ENCODE peak calls at places on chromosomes 13 and 19, in nine cellular contexts. K is progenitor cell of endocrine pancreas; G is NCI-H1105; X is COR-L47; B is dorsolateral prefrontal cortex; C is stimulated activated effector memory CD8-positive, alpha-beta T cell treated with anti-CD3 and anti-CD28 coated beads, Interleukin-12 subunit alpha, Interleukin-12 subunit beta, amount 100 ng/mL, for 72 hours; N is ELF-1; U is hypothalamus; I is stimulated activated CD8-positive, alpha-beta memory T cell treated with anti-CD3 and anti-CD28 coated beads, Interleukin-15, amount 100 ng/mL, for 1 hour. F is an unnamed sample.

GRCh38 chr13:97798836-97799235 is 154.6 kb upstream of the IPO5 start:
- DNase-seq in G (no peak), K (no peak), C (no peak), B (no peak), U (no peak), N (no peak), I (no peak), X (no peak), F (no peak)

GRCh38 chr13:65710514-65710913 is 1519.6 kb downstream of the PCDH9 start:
- DNase-seq in C (no peak), G (no peak), U (no peak), B (no peak), N (no peak), X (no peak), I (no peak), K (no peak), F (no peak)

GRCh38 chr13:50576156-50576555 is 267.3 kb downstream of the DLEU7 start:
- DNase-seq in B (no peak), N (no peak), C (no peak), I (no peak), U (no peak), X (peak), G (peak), K (no peak), F (no peak)

GRCh38 chr13:95115525-95115924 is 185.7 kb downstream of the ABCC4 start:
- DNase-seq in I (no peak), C (no peak), N (no peak), G (no peak), U (no peak), X (no peak), B (no peak), K (no peak), F (no peak)

GRCh38 chr19:35048911-35049411 is 7.4 kb downstream of the HPN start:
- DNase-seq in U (peak), I (no peak), C (no peak), G (peak), B (peak), K (no peak), X (peak), N (no peak), F (peak)

GRCh38 chr19:52889931-52890330 is 7.5 kb downstream of the ZNF320 start:
- DNase-seq in K (no peak), B (no peak), C (no peak), N (peak), X (no peak), I (no peak), U (no peak), G (no peak), F (no peak)

GRCh38 chr19:3132971-3133792 is 2.7 kb upstream of the GNA15 start:
- DNase-seq in X (peak), B (peak), K (no peak), G (no peak), U (no peak), N (no peak), I (peak), C (peak), F (no peak)

GRCh38 chr19:41845051-41845590 is 279 bp downstream of the DMRTC2 start:
- DNase-seq in B (no peak), U (no peak), X (no peak), C (no peak), K (no peak), I (no peak), N (no peak), G (no peak), F (no peak)

GRCh38 chr13:38366954-38367645 is 17.4 kb downstream of the UFM1 start:
- DNase-seq in X (no peak), I (no peak), C (no peak), N (no peak), K (no peak), G (no peak), B (no peak), U (no peak), F (no peak)

GRCh38 chr19:4206818-4207484 is 22.4 kb upstream of the EBI3 start:
- DNase-seq in I (no peak), K (no peak), C (no peak), X (peak), N (peak), G (no peak), U (no peak), B (no peak), F (no peak)

GRCh38 chr13:39197645-39198007 is 159.4 kb downstream of the NHLRC3 start:
- DNase-seq in I (no peak), N (no peak), K (no peak), X (no peak), G (no peak), B (no peak), C (no peak), U (no peak), F (no peak)

GRCh38 chr13:35092751-35093150 is 150.7 kb downstream of the NBEA start:
- DNase-seq in X (no peak), N (no peak), I (no peak), C (no peak), G (no peak), B (no peak), K (no peak), U (no peak), F (no peak)

GRCh38 chr13:19148561-19148960 is 33.1 kb downstream of the TUBA3C start:
- DNase-seq in C (no peak), G (no peak), K (no peak), I (no peak), X (no peak), N (no peak), B (no peak), U (no peak), F (no peak)

GRCh38 chr13:98890186-98890585 is 87.7 kb downstream of the DOCK9 start:
- DNase-seq in X (no peak), I (no peak), B (peak), N (no peak), U (peak), K (no peak), C (no peak), G (no peak), F (no peak)

GRCh38 chr19:16160943-16161560 is 12.3 kb downstream of the CIB3 start:
- DNase-seq in G (no peak), I (no peak), N (no peak), X (no peak), B (no peak), C (no peak), K (no peak), U (no peak), F (no peak)

GRCh38 chr13:96792736-96793444 is 201.4 kb downstream of the OXGR1 start:
- DNase-seq in G (no peak), C (no peak), N (no peak), I (no peak), K (no peak), U (no peak), X (no peak), B (no peak), F (no peak)

GRCh38 chr13:60090579-60090978 is 73.1 kb downstream of the DIAPH3 start:
- DNase-seq in C (no peak), N (no peak), X (no peak), I (no peak), U (no peak), G (no peak), B (no peak), K (no peak), F (no peak)

GRCh38 chr13:52850396-52851152 is 2.1 kb upstream of the PCDH8 start:
- DNase-seq in B (peak), G (no peak), X (peak), K (peak), U (peak), N (peak), C (no peak), I (no peak), F (peak)

GRCh38 chr13:101449971-101450748 is 2.3 kb upstream of the ITGBL1 start:
- DNase-seq in G (no peak), N (no peak), B (no peak), X (no peak), C (no peak), K (no peak), I (no peak), U (no peak), F (peak)

GRCh38 chr19:1169921-1170885 is 3.9 kb downstream of the SBNO2 start:
- DNase-seq in N (no peak), X (no peak), I (no peak), G (no peak), B (peak), U (no peak), C (no peak), K (no peak), F (no peak)

GRCh38 chr13:30805603-30806011 is 70.3 kb downstream of the ALOX5AP start:
- DNase-seq in G (no peak), U (peak), B (peak), X (no peak), C (no peak), K (no peak), I (no peak), N (peak), F (peak)

GRCh38 chr19:9586764-9587163 is 2.5 kb upstream of the ZNF121 start:
- DNase-seq in I (peak), K (peak), N (peak), C (peak), G (peak), X (peak), U (peak), B (peak), F (peak)

GRCh38 chr19:29858000-29858596 is 46.3 kb downstream of the CCNE1 start:
- DNase-seq in C (no peak), G (peak), B (no peak), X (peak), K (peak), U (no peak), I (no peak), N (peak), F (no peak)

F was measured in head of caudate nucleus.